ENCODE peak calls at places on chromosomes 5 and 9, in six cellular contexts. W, A, V, Z, G and O are unnamed samples.

GRCh38 chr9:134602547-134603362 is 38.8 kb upstream of the COL5A1 start:
- DNase-seq in W (peak), G (peak), A (no peak), V (peak), Z (no peak), O (peak)

GRCh38 chr9:68762570-68762969 is 57.5 kb downstream of the PIP5K1B start:
- DNase-seq in A (no peak), W (no peak), V (no peak), Z (no peak), G (no peak), O (no peak)

GRCh38 chr9:37026085-37026935 is 7.8 kb downstream of the PAX5 start:
- DNase-seq in W (no peak), A (no peak), G (no peak), Z (peak), V (no peak), O (peak)

GRCh38 chr9:20356392-20357206 is 265.7 kb downstream of the MLLT3 start:
- DNase-seq in W (peak), V (peak), Z (peak), A (peak), G (peak), O (peak)

GRCh38 chr9:87109182-87109581 is 161.9 kb upstream of the GAS1 start:
- DNase-seq in A (no peak), W (peak), G (no peak), V (peak), Z (no peak), O (no peak)

GRCh38 chr5:11617080-11617479 is 287.2 kb downstream of the CTNND2 start:
- DNase-seq in A (no peak), V (no peak), Z (no peak), W (no peak), G (no peak), O (no peak)

GRCh38 chr5:42022383-42022782 is 97.3 kb downstream of the FBXO4 start:
- DNase-seq in Z (no peak), W (no peak), V (peak), G (no peak), A (no peak), O (no peak)

GRCh38 chr9:12876872-12877271 is 102.1 kb downstream of the LURAP1L start:
- DNase-seq in W (no peak), G (no peak), V (no peak), A (no peak), Z (no peak), O (no peak)

GRCh38 chr5:157559301-157559700 is 16.3 kb downstream of the ADAM19 start:
- DNase-seq in W (peak), G (peak), V (peak), Z (no peak), A (no peak), O (no peak)

GRCh38 chr9:133285252-133285775 is 10.3 kb upstream of the ABO start:
- DNase-seq in A (no peak), Z (no peak), W (no peak), G (no peak), V (no peak), O (no peak)

GRCh38 chr9:133367778-133368177 is 8.1 kb downstream of the SURF4 start:
- DNase-seq in Z (no peak), V (no peak), A (no peak), G (no peak), W (no peak), O (no peak)

GRCh38 chr5:50667079-50667652 is 729 bp downstream of the PARP8 start:
- DNase-seq in V (peak), G (peak), Z (peak), A (peak), W (peak), O (peak)

DNA sequence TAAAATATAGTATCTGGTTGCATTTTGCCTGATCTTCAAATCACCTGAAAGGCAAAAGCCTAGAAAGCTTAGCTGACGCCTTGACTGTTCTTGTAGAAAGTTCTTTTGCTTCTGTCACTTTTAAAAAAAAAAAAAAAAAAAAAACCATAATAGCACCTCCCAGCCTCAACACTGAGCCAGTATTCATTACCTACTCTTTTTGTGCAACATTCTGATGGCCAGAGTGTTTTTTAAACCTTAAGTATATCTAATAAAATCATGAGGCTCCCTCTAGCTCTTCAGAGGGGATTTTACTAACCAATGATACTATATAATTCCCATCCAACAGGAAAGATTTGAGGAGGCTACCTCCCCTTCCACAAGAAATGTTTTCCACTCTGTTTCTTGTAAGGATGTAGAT is 3.9 kb downstream of the BNC2 start:
- DNase-seq in A (no peak), G (no peak), W (peak), V (peak), Z (no peak), O (no peak)
- H4K91ac ChIP-seq in A (no peak), G (no peak), W (no peak), V (no peak), Z (no peak), O (no peak)

GRCh38 chr5:2132497-2132847 is 249.7 kb upstream of the IRX4 start:
- DNase-seq in W (no peak), Z (no peak), A (no peak), V (no peak), G (no peak), O (peak)
- H4K91ac ChIP-seq in W (no peak), Z (no peak), A (no peak), V (no peak), G (no peak), O (no peak)

DNA sequence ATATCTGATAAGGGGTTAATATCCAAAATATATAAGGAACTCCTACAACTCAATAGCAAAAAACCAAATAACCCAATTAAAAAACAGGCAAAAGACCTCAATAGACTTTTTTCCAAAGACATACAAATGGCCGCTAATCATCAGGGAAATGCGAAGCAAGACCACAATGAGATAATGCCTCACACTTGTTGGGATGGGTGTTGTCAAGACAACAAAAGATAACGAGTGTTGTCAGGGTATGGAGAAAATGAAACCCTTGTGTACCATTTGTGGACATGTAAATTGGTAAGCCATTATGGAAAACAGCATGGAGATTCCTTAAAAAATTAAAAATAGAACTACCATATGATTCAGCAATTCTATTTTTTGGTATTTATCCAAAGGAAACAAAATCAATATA is 620.2 kb downstream of the ACTL7B start:
- DNase-seq in A (no peak), V (peak), W (no peak), Z (no peak), G (peak), O (no peak)
- H4K91ac ChIP-seq in A (no peak), V (no peak), W (no peak), Z (no peak), G (no peak), O (no peak)

DNA sequence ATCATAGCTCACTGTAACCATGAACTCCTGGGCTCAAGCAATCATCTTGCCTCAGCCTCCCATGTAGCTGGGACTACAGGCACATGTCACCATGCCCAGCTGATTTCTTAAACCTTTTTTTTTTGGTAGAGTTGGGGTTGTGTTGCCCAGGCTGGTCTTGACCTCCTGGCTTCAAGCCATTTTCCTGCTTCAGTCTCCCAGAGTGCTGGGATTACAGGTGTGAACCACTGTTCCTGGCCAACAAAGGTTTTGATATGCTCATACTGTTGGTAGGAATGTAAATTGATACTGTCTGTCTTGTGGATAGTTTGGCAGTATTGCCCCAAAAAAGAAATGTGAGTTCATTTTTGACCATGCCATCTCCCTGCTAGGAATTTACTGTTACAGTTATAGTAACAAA is 77.4 kb upstream of the TMEM171 start:
- DNase-seq in A (no peak), W (no peak), V (no peak), Z (no peak), G (no peak), O (no peak)
- H4K91ac ChIP-seq in A (no peak), W (no peak), V (no peak), Z (no peak), G (no peak), O (no peak)

GRCh38 chr5:160167623-160168165 is 48.4 kb upstream of the PWWP2A start:
- DNase-seq in V (no peak), A (no peak), G (peak), W (no peak), Z (no peak), O (no peak)

GRCh38 chr5:160174780-160175437 is 54.4 kb upstream of the FABP6 start:
- DNase-seq in G (no peak), A (no peak), Z (no peak), V (no peak), W (no peak), O (no peak)

GRCh38 chr5:160174290-160174689 is 55.0 kb upstream of the FABP6 start:
- DNase-seq in W (no peak), V (no peak), A (no peak), Z (no peak), G (no peak), O (no peak)

GRCh38 chr5:160169326-160169725 is 50.1 kb upstream of the PWWP2A start:
- DNase-seq in G (no peak), A (no peak), W (peak), Z (no peak), V (peak), O (no peak)

GRCh38 chr5:160171656-160172055 is 52.4 kb upstream of the PWWP2A start:
- DNase-seq in Z (no peak), W (no peak), G (no peak), V (peak), A (no peak), O (no peak)
- H4K91ac ChIP-seq in Z (peak), W (no peak), G (no peak), V (no peak), A (no peak), O (no peak)

GRCh38 chr5:69451941-69452652 is 37.2 kb downstream of the MARVELD2 start:
- DNase-seq in W (no peak), Z (no peak), G (no peak), V (no peak), A (no peak), O (no peak)

GRCh38 chr5:69449511-69449910 is 34.6 kb downstream of the MARVELD2 start:
- DNase-seq in V (no peak), G (no peak), W (no peak), Z (no peak), A (no peak), O (no peak)

GRCh38 chr5:69454460-69455249 is 37.9 kb upstream of the OCLN start:
- DNase-seq in Z (no peak), W (no peak), G (peak), V (no peak), A (no peak), O (no peak)

GRCh38 chr5:69444127-69444754 is 29.3 kb downstream of the MARVELD2 start:
- DNase-seq in V (no peak), W (no peak), Z (peak), A (no peak), G (peak), O (no peak)

DNA sequence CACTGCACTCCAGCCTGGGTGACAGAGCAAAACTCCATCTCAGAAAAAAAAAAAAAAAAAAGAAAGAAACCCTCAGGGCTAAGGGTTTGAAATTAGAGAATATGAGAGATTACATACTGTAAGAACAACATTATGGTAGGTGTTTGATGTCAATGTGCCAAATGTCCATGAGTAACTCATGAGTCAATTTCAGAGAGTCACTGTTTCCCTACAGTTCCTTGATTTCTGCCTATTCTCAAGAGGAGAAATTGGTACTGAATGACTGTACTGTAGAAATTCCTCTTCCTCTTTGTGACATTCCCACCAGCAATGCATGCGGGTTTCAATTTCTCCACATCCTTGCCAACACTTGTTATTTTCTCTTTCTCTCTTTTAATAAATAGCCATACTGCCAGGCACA is 35.2 kb downstream of the MARVELD2 start:
- DNase-seq in A (no peak), V (peak), W (peak), Z (no peak), G (peak), O (no peak)
- H4K91ac ChIP-seq in A (no peak), V (no peak), W (no peak), Z (no peak), G (no peak), O (no peak)